ENCODE peak calls at places on chromosomes 2 and 18, in seven cellular contexts. One of them, this sample, is unnamed.

GRCh38 chr2:172137943-172138342 is 35.2 kb upstream of the DLX2 start:
- DNase-seq in HCEC 1CT: no peak
- DNase-seq in stimulated activated CD4-positive, alpha-beta T cell treated with anti-CD3 and anti-CD28 coated beads, Interleukin-2, amount 100 ng/mL, for 48 hours: no peak
- DNase-seq in LHCN-M2: no peak
- DNase-seq in occipital lobe: no peak
- DNase-seq in RCC 7860: no peak
- DNase-seq in NCI-H1105: no peak
- DNase-seq in this sample: no peak

GRCh38 chr18:35076556-35076955 is 35.3 kb downstream of the MAPRE2 start:
- DNase-seq in HCEC 1CT: peak; percentile 79
- DNase-seq in stimulated activated CD4-positive, alpha-beta T cell treated with anti-CD3 and anti-CD28 coated beads, Interleukin-2, amount 100 ng/mL, for 48 hours: no peak
- DNase-seq in occipital lobe: no peak
- DNase-seq in LHCN-M2: peak; percentile 85
- DNase-seq in NCI-H1105: no peak
- DNase-seq in RCC 7860: peak; percentile 63
- DNase-seq in this sample: no peak

GRCh38 chr2:184611221-184612085 is 13.1 kb downstream of the ZNF804A start:
- DNase-seq in occipital lobe: no peak
- DNase-seq in LHCN-M2: peak; percentile 6
- DNase-seq in NCI-H1105: no peak
- DNase-seq in RCC 7860: no peak
- DNase-seq in HCEC 1CT: peak; percentile 59
- DNase-seq in stimulated activated CD4-positive, alpha-beta T cell treated with anti-CD3 and anti-CD28 coated beads, Interleukin-2, amount 100 ng/mL, for 48 hours: no peak
- DNase-seq in this sample: peak; percentile 73

GRCh38 chr2:206230060-206230890 is 44.2 kb upstream of the ZDBF2 start:
- DNase-seq in LHCN-M2: peak; percentile 26
- DNase-seq in HCEC 1CT: no peak
- DNase-seq in stimulated activated CD4-positive, alpha-beta T cell treated with anti-CD3 and anti-CD28 coated beads, Interleukin-2, amount 100 ng/mL, for 48 hours: no peak
- DNase-seq in RCC 7860: no peak
- DNase-seq in occipital lobe: no peak
- DNase-seq in NCI-H1105: peak; percentile 78
- DNase-seq in this sample: no peak

GRCh38 chr2:27322301-27322765 is 564 bp downstream of the MPV17 start:
- DNase-seq in occipital lobe: no peak
- DNase-seq in stimulated activated CD4-positive, alpha-beta T cell treated with anti-CD3 and anti-CD28 coated beads, Interleukin-2, amount 100 ng/mL, for 48 hours: no peak
- DNase-seq in NCI-H1105: no peak
- DNase-seq in RCC 7860: peak; percentile 23
- DNase-seq in LHCN-M2: no peak
- DNase-seq in HCEC 1CT: no peak
- DNase-seq in this sample: peak; percentile 54

GRCh38 chr2:46696966-46697829 is 217.8 kb downstream of the TMEM247 start:
- DNase-seq in LHCN-M2: no peak
- DNase-seq in occipital lobe: no peak
- DNase-seq in HCEC 1CT: no peak
- DNase-seq in stimulated activated CD4-positive, alpha-beta T cell treated with anti-CD3 and anti-CD28 coated beads, Interleukin-2, amount 100 ng/mL, for 48 hours: no peak
- DNase-seq in NCI-H1105: no peak
- DNase-seq in RCC 7860: no peak
- DNase-seq in this sample: no peak

GRCh38 chr2:121888189-121888557 is 132.7 kb downstream of the TSN start:
- DNase-seq in LHCN-M2: no peak
- DNase-seq in HCEC 1CT: no peak
- DNase-seq in stimulated activated CD4-positive, alpha-beta T cell treated with anti-CD3 and anti-CD28 coated beads, Interleukin-2, amount 100 ng/mL, for 48 hours: peak; percentile 4
- DNase-seq in NCI-H1105: no peak
- DNase-seq in RCC 7860: no peak
- DNase-seq in occipital lobe: no peak
- DNase-seq in this sample: no peak

GRCh38 chr2:38190542-38191218 is 114.7 kb upstream of the CYP1B1 start:
- DNase-seq in stimulated activated CD4-positive, alpha-beta T cell treated with anti-CD3 and anti-CD28 coated beads, Interleukin-2, amount 100 ng/mL, for 48 hours: no peak
- DNase-seq in LHCN-M2: peak; percentile 68
- DNase-seq in HCEC 1CT: peak; percentile 27
- DNase-seq in NCI-H1105: no peak
- DNase-seq in occipital lobe: no peak
- DNase-seq in RCC 7860: no peak
- DNase-seq in this sample: no peak

GRCh38 chr2:238869293-238870124 is 21.6 kb downstream of the TWIST2 start:
- DNase-seq in RCC 7860: no peak
- DNase-seq in LHCN-M2: peak; percentile 45
- DNase-seq in occipital lobe: no peak
- DNase-seq in HCEC 1CT: peak; percentile 42
- DNase-seq in stimulated activated CD4-positive, alpha-beta T cell treated with anti-CD3 and anti-CD28 coated beads, Interleukin-2, amount 100 ng/mL, for 48 hours: no peak
- DNase-seq in NCI-H1105: no peak
- DNase-seq in this sample: no peak

GRCh38 chr2:150532883-150533282 is 45.4 kb upstream of the RND3 start:
- DNase-seq in NCI-H1105: no peak
- DNase-seq in stimulated activated CD4-positive, alpha-beta T cell treated with anti-CD3 and anti-CD28 coated beads, Interleukin-2, amount 100 ng/mL, for 48 hours: no peak
- DNase-seq in LHCN-M2: peak; percentile 64
- DNase-seq in occipital lobe: no peak
- DNase-seq in RCC 7860: no peak
- DNase-seq in HCEC 1CT: peak; percentile 86
- DNase-seq in this sample: no peak

GRCh38 chr18:59456657-59457056 is 97.6 kb upstream of the LMAN1 start:
- DNase-seq in HCEC 1CT: no peak
- DNase-seq in LHCN-M2: no peak
- DNase-seq in RCC 7860: no peak
- DNase-seq in stimulated activated CD4-positive, alpha-beta T cell treated with anti-CD3 and anti-CD28 coated beads, Interleukin-2, amount 100 ng/mL, for 48 hours: no peak
- DNase-seq in occipital lobe: no peak
- DNase-seq in NCI-H1105: no peak
- DNase-seq in this sample: no peak

GRCh38 chr2:181076666-181077065 is 96.3 kb downstream of the UBE2E3 start:
- DNase-seq in LHCN-M2: no peak
- DNase-seq in stimulated activated CD4-positive, alpha-beta T cell treated with anti-CD3 and anti-CD28 coated beads, Interleukin-2, amount 100 ng/mL, for 48 hours: no peak
- DNase-seq in RCC 7860: no peak
- DNase-seq in occipital lobe: no peak
- DNase-seq in HCEC 1CT: no peak
- DNase-seq in NCI-H1105: no peak
- DNase-seq in this sample: no peak

GRCh38 chr2:25078171-25079049 is 36.5 kb downstream of the EFR3B start:
- DNase-seq in LHCN-M2: peak; percentile 64
- DNase-seq in NCI-H1105: peak; percentile 70
- DNase-seq in RCC 7860: peak; percentile 89
- DNase-seq in stimulated activated CD4-positive, alpha-beta T cell treated with anti-CD3 and anti-CD28 coated beads, Interleukin-2, amount 100 ng/mL, for 48 hours: no peak
- DNase-seq in HCEC 1CT: peak; percentile 28
- DNase-seq in occipital lobe: no peak
- DNase-seq in this sample: no peak

GRCh38 chr2:111624401-111625156 is 259.4 kb downstream of the ANAPC1 start:
- DNase-seq in stimulated activated CD4-positive, alpha-beta T cell treated with anti-CD3 and anti-CD28 coated beads, Interleukin-2, amount 100 ng/mL, for 48 hours: no peak
- DNase-seq in RCC 7860: no peak
- DNase-seq in occipital lobe: no peak
- DNase-seq in NCI-H1105: no peak
- DNase-seq in LHCN-M2: peak; percentile 85
- DNase-seq in HCEC 1CT: peak; percentile 95
- DNase-seq in this sample: peak; percentile 50

GRCh38 chr2:41241325-41242000 is 789.6 kb upstream of the SLC8A1 start:
- DNase-seq in stimulated activated CD4-positive, alpha-beta T cell treated with anti-CD3 and anti-CD28 coated beads, Interleukin-2, amount 100 ng/mL, for 48 hours: no peak
- DNase-seq in LHCN-M2: no peak
- DNase-seq in RCC 7860: no peak
- DNase-seq in NCI-H1105: no peak
- DNase-seq in occipital lobe: no peak
- DNase-seq in HCEC 1CT: no peak
- DNase-seq in this sample: no peak

GRCh38 chr2:70496819-70497218 is 56.8 kb downstream of the TGFA start:
- DNase-seq in HCEC 1CT: no peak
- DNase-seq in stimulated activated CD4-positive, alpha-beta T cell treated with anti-CD3 and anti-CD28 coated beads, Interleukin-2, amount 100 ng/mL, for 48 hours: no peak
- DNase-seq in NCI-H1105: no peak
- DNase-seq in LHCN-M2: no peak
- DNase-seq in occipital lobe: no peak
- DNase-seq in RCC 7860: peak; percentile 30
- DNase-seq in this sample: no peak

GRCh38 chr18:75377975-75378673 is 49.4 kb downstream of the SMIM21 start:
- DNase-seq in HCEC 1CT: no peak
- DNase-seq in NCI-H1105: no peak
- DNase-seq in RCC 7860: no peak
- DNase-seq in occipital lobe: no peak
- DNase-seq in LHCN-M2: no peak
- DNase-seq in stimulated activated CD4-positive, alpha-beta T cell treated with anti-CD3 and anti-CD28 coated beads, Interleukin-2, amount 100 ng/mL, for 48 hours: no peak
- DNase-seq in this sample: no peak

GRCh38 chr2:232315049-232315922 is 63.3 kb upstream of the ALPP start:
- DNase-seq in stimulated activated CD4-positive, alpha-beta T cell treated with anti-CD3 and anti-CD28 coated beads, Interleukin-2, amount 100 ng/mL, for 48 hours: peak; percentile 48
- DNase-seq in LHCN-M2: peak; percentile 100
- DNase-seq in RCC 7860: no peak
- DNase-seq in occipital lobe: peak; percentile 47
- DNase-seq in HCEC 1CT: no peak
- DNase-seq in NCI-H1105: no peak
- DNase-seq in this sample: peak; percentile 77

GRCh38 chr2:49702740-49703139 is 548.4 kb upstream of the FSHR start:
- DNase-seq in LHCN-M2: no peak
- DNase-seq in occipital lobe: no peak
- DNase-seq in stimulated activated CD4-positive, alpha-beta T cell treated with anti-CD3 and anti-CD28 coated beads, Interleukin-2, amount 100 ng/mL, for 48 hours: no peak
- DNase-seq in RCC 7860: no peak
- DNase-seq in NCI-H1105: no peak
- DNase-seq in HCEC 1CT: no peak
- DNase-seq in this sample: no peak

GRCh38 chr2:181169459-181169858 is 189.1 kb downstream of the UBE2E3 start:
- DNase-seq in occipital lobe: no peak
- DNase-seq in LHCN-M2: no peak
- DNase-seq in HCEC 1CT: no peak
- DNase-seq in stimulated activated CD4-positive, alpha-beta T cell treated with anti-CD3 and anti-CD28 coated beads, Interleukin-2, amount 100 ng/mL, for 48 hours: no peak
- DNase-seq in NCI-H1105: no peak
- DNase-seq in RCC 7860: no peak
- DNase-seq in this sample: no peak

GRCh38 chr2:230899287-230899686 is 25.8 kb downstream of the GPR55 start:
- DNase-seq in stimulated activated CD4-positive, alpha-beta T cell treated with anti-CD3 and anti-CD28 coated beads, Interleukin-2, amount 100 ng/mL, for 48 hours: no peak
- DNase-seq in HCEC 1CT: no peak
- DNase-seq in NCI-H1105: no peak
- DNase-seq in RCC 7860: no peak
- DNase-seq in LHCN-M2: no peak
- DNase-seq in occipital lobe: peak; percentile 34
- DNase-seq in this sample: peak; percentile 2

GRCh38 chr18:57446322-57446721 is 11.1 kb downstream of the ONECUT2 start:
- DNase-seq in occipital lobe: no peak
- DNase-seq in HCEC 1CT: no peak
- DNase-seq in RCC 7860: no peak
- DNase-seq in stimulated activated CD4-positive, alpha-beta T cell treated with anti-CD3 and anti-CD28 coated beads, Interleukin-2, amount 100 ng/mL, for 48 hours: no peak
- DNase-seq in NCI-H1105: peak; percentile 10
- DNase-seq in LHCN-M2: no peak
- DNase-seq in this sample: peak; percentile 47

GRCh38 chr2:180191352-180192124 is 184.4 kb upstream of the CWC22 start:
- DNase-seq in occipital lobe: no peak
- DNase-seq in LHCN-M2: no peak
- DNase-seq in NCI-H1105: no peak
- DNase-seq in HCEC 1CT: peak; percentile 39
- DNase-seq in RCC 7860: no peak
- DNase-seq in stimulated activated CD4-positive, alpha-beta T cell treated with anti-CD3 and anti-CD28 coated beads, Interleukin-2, amount 100 ng/mL, for 48 hours: no peak
- DNase-seq in this sample: no peak

GRCh38 chr2:108593547-108594098 is 59.4 kb downstream of the LIMS1 start:
- DNase-seq in LHCN-M2: peak; percentile 90
- DNase-seq in stimulated activated CD4-positive, alpha-beta T cell treated with anti-CD3 and anti-CD28 coated beads, Interleukin-2, amount 100 ng/mL, for 48 hours: no peak
- DNase-seq in RCC 7860: peak; percentile 76
- DNase-seq in occipital lobe: no peak
- DNase-seq in NCI-H1105: no peak
- DNase-seq in HCEC 1CT: peak; percentile 78
- DNase-seq in this sample: peak; percentile 41

GRCh38 chr2:5803547-5803946 is 111.4 kb downstream of the SOX11 start:
- DNase-seq in occipital lobe: no peak
- DNase-seq in HCEC 1CT: no peak
- DNase-seq in LHCN-M2: no peak
- DNase-seq in RCC 7860: peak; percentile 52
- DNase-seq in NCI-H1105: no peak
- DNase-seq in stimulated activated CD4-positive, alpha-beta T cell treated with anti-CD3 and anti-CD28 coated beads, Interleukin-2, amount 100 ng/mL, for 48 hours: no peak
- DNase-seq in this sample: no peak

GRCh38 chr18:79796531-79797390 is 977 bp upstream of the KCNG2 start:
- DNase-seq in HCEC 1CT: no peak
- DNase-seq in LHCN-M2: peak; percentile 54
- DNase-seq in stimulated activated CD4-positive, alpha-beta T cell treated with anti-CD3 and anti-CD28 coated beads, Interleukin-2, amount 100 ng/mL, for 48 hours: no peak
- DNase-seq in NCI-H1105: no peak
- DNase-seq in RCC 7860: no peak
- DNase-seq in occipital lobe: no peak
- DNase-seq in this sample: no peak

GRCh38 chr2:132416080-132416911 is at the start of gene GPR39:
- DNase-seq in RCC 7860: peak; percentile 98
- DNase-seq in LHCN-M2: peak; percentile 97
- DNase-seq in HCEC 1CT: peak; percentile 99
- DNase-seq in NCI-H1105: peak; percentile 70
- DNase-seq in occipital lobe: peak; percentile 35
- DNase-seq in stimulated activated CD4-positive, alpha-beta T cell treated with anti-CD3 and anti-CD28 coated beads, Interleukin-2, amount 100 ng/mL, for 48 hours: no peak
- DNase-seq in this sample: no peak

GRCh38 chr2:18492721-18493120 is 67.7 kb downstream of the RDH14 start:
- DNase-seq in stimulated activated CD4-positive, alpha-beta T cell treated with anti-CD3 and anti-CD28 coated beads, Interleukin-2, amount 100 ng/mL, for 48 hours: no peak
- DNase-seq in RCC 7860: no peak
- DNase-seq in NCI-H1105: no peak
- DNase-seq in LHCN-M2: no peak
- DNase-seq in occipital lobe: no peak
- DNase-seq in HCEC 1CT: no peak
- DNase-seq in this sample: no peak

GRCh38 chr18:56240405-56240804 is 398.0 kb downstream of the TXNL1 start:
- DNase-seq in HCEC 1CT: peak; percentile 82
- DNase-seq in NCI-H1105: no peak
- DNase-seq in RCC 7860: no peak
- DNase-seq in stimulated activated CD4-positive, alpha-beta T cell treated with anti-CD3 and anti-CD28 coated beads, Interleukin-2, amount 100 ng/mL, for 48 hours: no peak
- DNase-seq in LHCN-M2: no peak
- DNase-seq in occipital lobe: no peak
- DNase-seq in this sample: no peak

GRCh38 chr2:231099918-231100317 is 24.9 kb downstream of the HTR2B start:
- DNase-seq in RCC 7860: no peak
- DNase-seq in HCEC 1CT: no peak
- DNase-seq in stimulated activated CD4-positive, alpha-beta T cell treated with anti-CD3 and anti-CD28 coated beads, Interleukin-2, amount 100 ng/mL, for 48 hours: no peak
- DNase-seq in LHCN-M2: no peak
- DNase-seq in NCI-H1105: no peak
- DNase-seq in occipital lobe: no peak
- DNase-seq in this sample: no peak

GRCh38 chr18:9803698-9804516 is 81.9 kb upstream of the TXNDC2 start:
- DNase-seq in RCC 7860: no peak
- DNase-seq in NCI-H1105: no peak
- DNase-seq in occipital lobe: no peak
- DNase-seq in HCEC 1CT: no peak
- DNase-seq in stimulated activated CD4-positive, alpha-beta T cell treated with anti-CD3 and anti-CD28 coated beads, Interleukin-2, amount 100 ng/mL, for 48 hours: no peak
- DNase-seq in LHCN-M2: no peak
- DNase-seq in this sample: no peak

GRCh38 chr18:63237911-63238710 is 81.5 kb downstream of the BCL2 start:
- DNase-seq in LHCN-M2: peak; percentile 93
- DNase-seq in NCI-H1105: no peak
- DNase-seq in RCC 7860: peak; percentile 79
- DNase-seq in occipital lobe: no peak
- DNase-seq in HCEC 1CT: peak; percentile 82
- DNase-seq in stimulated activated CD4-positive, alpha-beta T cell treated with anti-CD3 and anti-CD28 coated beads, Interleukin-2, amount 100 ng/mL, for 48 hours: no peak
- DNase-seq in this sample: no peak

GRCh38 chr2:160696061-160696452 is 202.4 kb upstream of the RBMS1 start:
- DNase-seq in occipital lobe: no peak
- DNase-seq in LHCN-M2: no peak
- DNase-seq in RCC 7860: no peak
- DNase-seq in stimulated activated CD4-positive, alpha-beta T cell treated with anti-CD3 and anti-CD28 coated beads, Interleukin-2, amount 100 ng/mL, for 48 hours: no peak
- DNase-seq in NCI-H1105: no peak
- DNase-seq in HCEC 1CT: no peak
- DNase-seq in this sample: no peak

GRCh38 chr18:30328839-30329238 is 713.7 kb downstream of the DSC3 start:
- DNase-seq in stimulated activated CD4-positive, alpha-beta T cell treated with anti-CD3 and anti-CD28 coated beads, Interleukin-2, amount 100 ng/mL, for 48 hours: no peak
- DNase-seq in occipital lobe: no peak
- DNase-seq in LHCN-M2: peak; percentile 18
- DNase-seq in NCI-H1105: no peak
- DNase-seq in RCC 7860: no peak
- DNase-seq in HCEC 1CT: no peak
- DNase-seq in this sample: no peak

GRCh38 chr2:109376796-109377495 is 236.8 kb downstream of the SEPTIN10 start:
- DNase-seq in RCC 7860: no peak
- DNase-seq in stimulated activated CD4-positive, alpha-beta T cell treated with anti-CD3 and anti-CD28 coated beads, Interleukin-2, amount 100 ng/mL, for 48 hours: no peak
- DNase-seq in NCI-H1105: no peak
- DNase-seq in LHCN-M2: peak; percentile 33
- DNase-seq in occipital lobe: no peak
- DNase-seq in HCEC 1CT: peak; percentile 33
- DNase-seq in this sample: no peak

GRCh38 chr2:195486987-195487644 is 169.9 kb upstream of the SLC39A10 start:
- DNase-seq in stimulated activated CD4-positive, alpha-beta T cell treated with anti-CD3 and anti-CD28 coated beads, Interleukin-2, amount 100 ng/mL, for 48 hours: no peak
- DNase-seq in RCC 7860: peak; percentile 69
- DNase-seq in NCI-H1105: no peak
- DNase-seq in occipital lobe: no peak
- DNase-seq in HCEC 1CT: peak; percentile 68
- DNase-seq in LHCN-M2: peak; percentile 97
- DNase-seq in this sample: peak; percentile 99

GRCh38 chr2:131673400-131674173 is 145.9 kb downstream of the CCDC74A start:
- DNase-seq in LHCN-M2: peak; percentile 76
- DNase-seq in RCC 7860: peak; percentile 62
- DNase-seq in HCEC 1CT: peak; percentile 72
- DNase-seq in stimulated activated CD4-positive, alpha-beta T cell treated with anti-CD3 and anti-CD28 coated beads, Interleukin-2, amount 100 ng/mL, for 48 hours: peak; percentile 64
- DNase-seq in NCI-H1105: peak; percentile 56
- DNase-seq in occipital lobe: peak; percentile 71
- DNase-seq in this sample: peak; percentile 56